ENCODE peak calls at places on chromosomes 13 and 19, in eight cellular contexts. Y is Panc1, R is cardiac muscle cell, J is SK-N-SH, O is brain microvascular endothelial cell, H is upper lobe of right lung, G is neural progenitor cell, L is trophoblast cell. Z is an unnamed sample. For H3K36me3, the result is how much of the 10 kb centered on the place peaks cover.

GRCh38 chr13:100363874-100364273 is 224.7 kb downstream of the GGACT start:
- DNase-seq in Y (no peak), R (peak), J (no peak), O (peak), H (no peak), G (no peak), L (no peak), Z (no peak)

GRCh38 chr19:52670046-52670445 is 31.9 kb upstream of the ZNF83 start:
- DNase-seq in Y (peak), R (no peak), J (no peak), O (no peak), H (no peak), G (no peak), L (peak), Z (no peak)

GRCh38 chr13:74114202-74114601 is 20.0 kb downstream of the KLF12 start:
- DNase-seq in Y (no peak), R (no peak), J (no peak), O (no peak), H (no peak), G (no peak), L (no peak), Z (no peak)

GRCh38 chr19:55032170-55032569 is 5.9 kb downstream of the GP6 start:
- DNase-seq in Y (no peak), R (no peak), J (no peak), O (no peak), H (peak), G (no peak), L (no peak), Z (no peak)

GRCh38 chr13:46062190-46062589 is 9.6 kb upstream of the ZC3H13 start:
- DNase-seq in Y (no peak), R (peak), J (no peak), O (peak), H (no peak), G (no peak), L (peak), Z (no peak)

GRCh38 chr13:44402902-44403719 is 29.5 kb downstream of the SERP2 start:
- DNase-seq in Y (no peak), R (no peak), J (no peak), O (no peak), H (no peak), G (no peak), L (peak), Z (no peak)

GRCh38 chr13:102742506-102742905 is 31.1 kb downstream of the TEX30 start:
- DNase-seq in Y (no peak), R (no peak), J (no peak), O (no peak), H (no peak), G (no peak), L (no peak), Z (no peak)

GRCh38 chr19:12778020-12778904 is 2.9 kb upstream of the HOOK2 start:
- DNase-seq in Y (no peak), R (peak), J (peak), O (peak), H (peak), G (peak), L (peak), Z (peak)

GRCh38 chr19:40489882-40490230 is 23.1 kb downstream of the SPTBN4 start:
- DNase-seq in Y (no peak), R (no peak), J (no peak), O (no peak), H (no peak), G (no peak), L (peak), Z (no peak)

GRCh38 chr13:57630661-57631606 is 610 bp upstream of the PCDH17 start:
- DNase-seq in Y (no peak), R (peak), J (peak), O (peak), H (peak), G (peak), L (no peak), Z (no peak)

GRCh38 chr13:37618554-37618953 is 20.0 kb upstream of the POSTN start:
- DNase-seq in Y (no peak), R (peak), J (no peak), O (peak), H (no peak), G (no peak), L (peak), Z (no peak)

GRCh38 chr13:80563451-80563850 is 222.5 kb upstream of the SPRY2 start:
- DNase-seq in Y (no peak), R (no peak), J (no peak), O (no peak), H (no peak), G (no peak), L (no peak), Z (no peak)

GRCh38 chr13:113607056-113607455 is 22.5 kb downstream of the TFDP1 start:
- DNase-seq in Y (no peak), R (no peak), J (no peak), O (no peak), H (no peak), G (no peak), L (no peak), Z (no peak)

GRCh38 chr13:67147257-67148218 is 82.6 kb downstream of the PCDH9 start:
- DNase-seq in Y (no peak), R (peak), J (no peak), O (peak), H (no peak), G (peak), L (no peak), Z (no peak)
- H3K4me3 ChIP-seq in Y (no peak), R (no peak), J (no peak), O (peak), H (no peak), G (no peak), L (no peak), Z (no peak)

GRCh38 chr13:29129616-29130015 is 309.5 kb downstream of the MTUS2 start:
- DNase-seq in Y (no peak), R (no peak), J (no peak), O (no peak), H (no peak), G (no peak), L (no peak), Z (no peak)
- H3K27ac ChIP-seq in Y (no peak), R (no peak), J (no peak), O (no peak), H (no peak), G (no peak), L (no peak), Z (no peak)

GRCh38 chr19:51347209-51347928 is 5.4 kb upstream of the VSIG10L start:
- DNase-seq in Y (no peak), R (no peak), J (no peak), O (no peak), H (no peak), G (no peak), L (no peak), Z (no peak)

GRCh38 chr19:51354742-51355148 is 11.4 kb downstream of the ETFB start:
- DNase-seq in Y (no peak), R (peak), J (peak), O (peak), H (no peak), G (peak), L (no peak), Z (peak)

GRCh38 chr19:51354103-51354741 is 12.0 kb downstream of the ETFB start:
- DNase-seq in Y (no peak), R (no peak), J (no peak), O (peak), H (no peak), G (peak), L (no peak), Z (no peak)

GRCh38 chr19:51352783-51353360 is 10.9 kb upstream of the VSIG10L start:
- DNase-seq in Y (no peak), R (no peak), J (no peak), O (no peak), H (no peak), G (no peak), L (no peak), Z (no peak)

DNA sequence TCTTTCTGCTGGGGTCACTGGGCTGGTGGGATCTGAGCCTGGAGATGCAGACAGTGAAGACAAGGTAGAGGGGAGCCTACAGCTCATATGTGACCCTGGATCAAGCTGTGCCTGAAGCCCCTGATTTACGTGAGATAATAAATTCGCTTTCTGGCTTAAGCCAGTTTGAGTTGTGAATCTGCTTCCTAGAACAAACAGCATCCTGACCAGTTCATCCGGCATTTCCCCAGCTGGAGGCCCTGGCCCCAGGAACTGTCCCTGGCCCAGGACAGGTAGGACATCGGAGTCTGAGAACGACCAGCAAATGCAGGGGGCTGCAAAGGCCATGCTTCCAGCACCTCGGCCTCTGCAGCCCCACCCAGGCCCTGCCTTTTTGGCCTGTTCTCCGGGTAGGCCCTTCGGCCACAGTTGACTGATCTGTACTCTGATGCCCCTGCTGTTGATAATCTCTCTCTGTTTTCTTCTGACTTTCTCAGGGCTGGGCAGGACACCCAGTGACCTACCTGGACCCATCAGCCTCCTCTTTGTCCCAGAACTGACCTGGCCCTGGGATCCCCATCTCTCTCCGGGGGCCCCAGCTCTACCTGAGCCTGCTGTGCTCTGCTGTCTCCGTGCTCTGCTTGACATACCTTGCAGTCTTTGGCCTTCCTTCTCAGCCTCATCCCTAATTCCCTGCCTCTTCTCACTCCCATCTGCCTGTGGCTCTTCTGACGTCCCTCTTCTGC is 9.5 kb upstream of the VSIG10L start:
- DNase-seq in Y (no peak), R (no peak), J (no peak), O (no peak), H (no peak), G (no peak), L (no peak), Z (no peak)
- H3K36me3 ChIP-seq in Y (under half), R (under half), J (under half), O (under half), H (under half), G (under half), L (under half), Z (under half)

DNA sequence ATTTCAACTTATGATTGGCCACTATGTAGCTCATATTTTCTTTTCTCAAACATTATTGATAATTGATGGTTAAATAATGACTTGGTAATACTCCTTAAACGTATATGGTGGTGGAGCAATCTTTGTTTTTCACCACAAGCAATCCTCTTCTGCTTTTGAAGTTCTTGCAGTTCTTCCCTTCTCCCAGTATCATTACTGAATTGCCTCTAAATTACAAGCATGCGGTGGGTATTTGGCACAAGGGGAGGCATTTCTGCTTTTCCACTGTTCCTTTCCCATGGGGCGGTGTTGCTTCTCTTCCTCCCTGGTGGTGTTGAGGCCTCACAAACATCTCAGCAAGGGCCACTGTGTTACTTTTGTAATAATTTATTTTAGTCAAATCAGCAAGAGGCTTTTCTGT is 234.4 kb upstream of the RXFP2 start:
- DNase-seq in Y (no peak), R (no peak), J (no peak), O (no peak), H (no peak), G (no peak), L (no peak), Z (no peak)
- H3K4me3 ChIP-seq in Y (no peak), R (no peak), J (no peak), O (no peak), H (no peak), G (no peak), L (no peak), Z (no peak)